ENCODE peak calls at places on chromosomes 12 and 14, in nine cellular contexts. M, D, N, Q, K, P, U, O and I are unnamed samples.

GRCh38 chr14:87896393-87897380 is 96.3 kb downstream of the GALC start:
- DNase-seq in M (no peak), D (peak), N (peak), Q (no peak), K (no peak), P (peak), U (peak), O (peak), I (peak)

GRCh38 chr14:75711796-75712211 is 50.8 kb downstream of the TTLL5 start:
- DNase-seq in M (peak), D (peak), N (no peak), Q (no peak), K (peak), P (peak), U (peak), O (peak), I (peak)

GRCh38 chr12:111034911-111035577 is 114.7 kb upstream of the MYL2 start:
- DNase-seq in M (no peak), D (peak), N (no peak), Q (no peak), K (no peak), P (no peak), U (no peak), O (no peak), I (no peak)

GRCh38 chr12:2739832-2740641 is 54.7 kb upstream of the FKBP4 start:
- DNase-seq in M (no peak), D (peak), N (peak), Q (no peak), K (peak), P (peak), U (no peak), O (peak), I (no peak)

GRCh38 chr12:27580561-27581330 is 56.7 kb downstream of the PPFIBP1 start:
- DNase-seq in M (no peak), D (no peak), N (no peak), Q (no peak), K (no peak), P (no peak), U (no peak), O (no peak), I (no peak)

GRCh38 chr12:77537648-77538047 is 293.0 kb upstream of the NAV3 start:
- DNase-seq in M (no peak), D (no peak), N (no peak), Q (no peak), K (no peak), P (no peak), U (no peak), O (peak), I (no peak)

GRCh38 chr12:109860961-109861360 is 19.4 kb downstream of the GLTP start:
- DNase-seq in M (no peak), D (no peak), N (no peak), Q (no peak), K (no peak), P (no peak), U (no peak), O (no peak), I (no peak)

GRCh38 chr12:25855716-25856115 is 102.8 kb upstream of the RASSF8 start:
- DNase-seq in M (no peak), D (peak), N (no peak), Q (no peak), K (no peak), P (no peak), U (no peak), O (peak), I (no peak)

GRCh38 chr12:88793091-88793490 is 212.8 kb upstream of the KITLG start:
- DNase-seq in M (no peak), D (peak), N (no peak), Q (no peak), K (no peak), P (no peak), U (no peak), O (peak), I (no peak)

GRCh38 chr12:12699345-12699744 is 3.4 kb upstream of the GPR19 start:
- DNase-seq in M (no peak), D (no peak), N (no peak), Q (no peak), K (no peak), P (no peak), U (no peak), O (no peak), I (no peak)

GRCh38 chr12:12686925-12687324 is 9.1 kb downstream of the GPR19 start:
- DNase-seq in M (no peak), D (peak), N (no peak), Q (no peak), K (no peak), P (no peak), U (no peak), O (peak), I (no peak)

GRCh38 chr12:98870521-98870920 is 225.4 kb downstream of the APAF1 start:
- DNase-seq in M (no peak), D (no peak), N (no peak), Q (no peak), K (no peak), P (no peak), U (no peak), O (no peak), I (no peak)

GRCh38 chr12:123681605-123682004 is 10.7 kb downstream of the TCTN2 start:
- DNase-seq in M (no peak), D (no peak), N (no peak), Q (no peak), K (no peak), P (no peak), U (no peak), O (no peak), I (peak)

GRCh38 chr12:84411031-84411430 is 501.6 kb downstream of the SLC6A15 start:
- DNase-seq in M (no peak), D (no peak), N (no peak), Q (no peak), K (no peak), P (no peak), U (no peak), O (no peak), I (no peak)

GRCh38 chr12:115691123-115691522 is 586.4 kb downstream of the MED13L start:
- DNase-seq in M (no peak), D (no peak), N (no peak), Q (no peak), K (no peak), P (no peak), U (peak), O (no peak), I (no peak)

GRCh38 chr14:58298477-58298879 is at the start of gene ARID4A:
- DNase-seq in M (no peak), D (no peak), N (peak), Q (peak), K (peak), P (peak), U (no peak), O (no peak), I (no peak)

GRCh38 chr14:63388766-63389431 is 70.2 kb upstream of the GPHB5 start:
- DNase-seq in M (no peak), D (peak), N (peak), Q (peak), K (peak), P (peak), U (peak), O (peak), I (peak)

GRCh38 chr14:75454963-75455546 is 27.2 kb downstream of the JDP2 start:
- DNase-seq in M (no peak), D (peak), N (peak), Q (no peak), K (peak), P (no peak), U (no peak), O (peak), I (peak)

GRCh38 chr12:121637231-121637914 is 11.0 kb downstream of the ORAI1 start:
- DNase-seq in M (no peak), D (no peak), N (no peak), Q (peak), K (peak), P (peak), U (no peak), O (no peak), I (peak)

GRCh38 chr12:23055004-23055403 is 430.0 kb downstream of the ETNK1 start:
- DNase-seq in M (no peak), D (peak), N (no peak), Q (no peak), K (peak), P (peak), U (peak), O (peak), I (peak)

GRCh38 chr12:59874781-59875180 is 279.0 kb downstream of the SLC16A7 start:
- DNase-seq in M (no peak), D (no peak), N (no peak), Q (no peak), K (no peak), P (peak), U (no peak), O (no peak), I (no peak)

GRCh38 chr12:102913453-102914226 is 3.4 kb downstream of the PAH start:
- DNase-seq in M (no peak), D (no peak), N (no peak), Q (no peak), K (no peak), P (no peak), U (no peak), O (no peak), I (no peak)

GRCh38 chr14:55446127-55446736 is 5.8 kb upstream of the TBPL2 start:
- DNase-seq in M (no peak), D (peak), N (peak), Q (peak), K (peak), P (peak), U (peak), O (peak), I (peak)

GRCh38 chr12:81095470-81096232 is 17.8 kb downstream of the ACSS3 start:
- DNase-seq in M (no peak), D (peak), N (no peak), Q (no peak), K (no peak), P (no peak), U (no peak), O (peak), I (no peak)

GRCh38 chr12:26034371-26035142 is 76.1 kb downstream of the RASSF8 start:
- DNase-seq in M (no peak), D (no peak), N (no peak), Q (no peak), K (no peak), P (no peak), U (no peak), O (peak), I (no peak)

GRCh38 chr14:89621791-89622638 is 205.0 kb upstream of the FOXN3 start:
- DNase-seq in M (no peak), D (no peak), N (no peak), Q (no peak), K (no peak), P (no peak), U (no peak), O (no peak), I (no peak)

GRCh38 chr14:59101441-59101840 is 87.0 kb upstream of the DAAM1 start:
- DNase-seq in M (no peak), D (no peak), N (no peak), Q (no peak), K (no peak), P (no peak), U (no peak), O (peak), I (no peak)

GRCh38 chr12:23210573-23210972 is 585.6 kb downstream of the ETNK1 start:
- DNase-seq in M (no peak), D (no peak), N (no peak), Q (no peak), K (no peak), P (no peak), U (no peak), O (no peak), I (no peak)

GRCh38 chr12:126084480-126084879 is 1019.2 kb downstream of the AACS start:
- DNase-seq in M (no peak), D (peak), N (no peak), Q (no peak), K (no peak), P (no peak), U (no peak), O (no peak), I (no peak)

GRCh38 chr12:19692566-19692965 is 253.3 kb downstream of the AEBP2 start:
- DNase-seq in M (no peak), D (no peak), N (no peak), Q (no peak), K (no peak), P (no peak), U (no peak), O (no peak), I (no peak)

GRCh38 chr12:3216097-3216496 is 138.9 kb downstream of the TSPAN9 start:
- DNase-seq in M (no peak), D (no peak), N (no peak), Q (no peak), K (no peak), P (no peak), U (no peak), O (no peak), I (no peak)

GRCh38 chr14:85421166-85421877 is 108.6 kb upstream of the FLRT2 start:
- DNase-seq in M (no peak), D (peak), N (no peak), Q (no peak), K (no peak), P (no peak), U (no peak), O (peak), I (no peak)

GRCh38 chr14:25833341-25834121 is 764.3 kb downstream of the NOVA1 start:
- DNase-seq in M (no peak), D (peak), N (no peak), Q (no peak), K (peak), P (peak), U (no peak), O (peak), I (no peak)

GRCh38 chr14:24241829-24242443 is 487 bp downstream of the TINF2 start:
- DNase-seq in M (no peak), D (peak), N (peak), Q (peak), K (peak), P (peak), U (peak), O (peak), I (peak)

GRCh38 chr12:49339464-49339861 is 2.5 kb upstream of the C1QL4 start:
- DNase-seq in M (no peak), D (no peak), N (no peak), Q (no peak), K (peak), P (peak), U (no peak), O (no peak), I (no peak)

GRCh38 chr12:65487679-65488078 is 209.2 kb downstream of the MSRB3 start:
- DNase-seq in M (no peak), D (no peak), N (no peak), Q (no peak), K (no peak), P (no peak), U (no peak), O (no peak), I (no peak)

GRCh38 chr12:14275886-14276285 is 89.6 kb upstream of the ATF7IP start:
- DNase-seq in M (no peak), D (no peak), N (no peak), Q (no peak), K (no peak), P (no peak), U (no peak), O (no peak), I (no peak)

GRCh38 chr12:45292486-45293195 is 76.7 kb downstream of the ANO6 start:
- DNase-seq in M (no peak), D (peak), N (no peak), Q (no peak), K (peak), P (no peak), U (no peak), O (peak), I (no peak)

GRCh38 chr12:31647106-31647505 is 12.4 kb upstream of the ETFBKMT start:
- DNase-seq in M (no peak), D (no peak), N (no peak), Q (no peak), K (no peak), P (no peak), U (no peak), O (no peak), I (no peak)

GRCh38 chr12:31651893-31652521 is 7.5 kb upstream of the ETFBKMT start:
- DNase-seq in M (no peak), D (peak), N (no peak), Q (no peak), K (no peak), P (no peak), U (no peak), O (peak), I (no peak)

GRCh38 chr12:31655792-31656191 is 3.7 kb upstream of the ETFBKMT start:
- DNase-seq in M (no peak), D (no peak), N (no peak), Q (no peak), K (no peak), P (no peak), U (no peak), O (no peak), I (no peak)

GRCh38 chr12:31655208-31655607 is 4.3 kb upstream of the ETFBKMT start:
- DNase-seq in M (no peak), D (no peak), N (no peak), Q (no peak), K (no peak), P (no peak), U (no peak), O (no peak), I (no peak)

GRCh38 chr12:31650927-31651326 is 8.6 kb upstream of the ETFBKMT start:
- DNase-seq in M (no peak), D (no peak), N (no peak), Q (no peak), K (peak), P (peak), U (no peak), O (peak), I (no peak)
- H3K4me3 ChIP-seq in M (no peak), D (no peak), N (no peak), Q (no peak), K (no peak), P (no peak), U (no peak), O (peak), I (no peak)

GRCh38 chr12:46472893-46473633 is 100.5 kb upstream of the SLC38A2 start:
- DNase-seq in M (no peak), D (peak), N (no peak), Q (no peak), K (no peak), P (peak), U (no peak), O (peak), I (no peak)

GRCh38 chr12:46475972-46476645 is 103.5 kb upstream of the SLC38A2 start:
- DNase-seq in M (no peak), D (no peak), N (no peak), Q (no peak), K (no peak), P (no peak), U (no peak), O (no peak), I (no peak)

GRCh38 chr12:46471404-46471803 is 98.8 kb upstream of the SLC38A2 start:
- DNase-seq in M (no peak), D (no peak), N (no peak), Q (no peak), K (no peak), P (no peak), U (no peak), O (no peak), I (no peak)

GRCh38 chr12:46472144-46472705 is 99.7 kb upstream of the SLC38A2 start:
- DNase-seq in M (no peak), D (no peak), N (no peak), Q (no peak), K (no peak), P (no peak), U (no peak), O (no peak), I (no peak)

GRCh38 chr12:46473634-46474201 is 101.1 kb upstream of the SLC38A2 start:
- DNase-seq in M (peak), D (peak), N (peak), Q (peak), K (peak), P (peak), U (peak), O (peak), I (peak)
- TF ChIP-seq CTCF in M (no peak), D (no peak), N (no peak), Q (no peak), K (no peak), P (no peak), U (no peak), O (no peak), I (no peak)

DNA sequence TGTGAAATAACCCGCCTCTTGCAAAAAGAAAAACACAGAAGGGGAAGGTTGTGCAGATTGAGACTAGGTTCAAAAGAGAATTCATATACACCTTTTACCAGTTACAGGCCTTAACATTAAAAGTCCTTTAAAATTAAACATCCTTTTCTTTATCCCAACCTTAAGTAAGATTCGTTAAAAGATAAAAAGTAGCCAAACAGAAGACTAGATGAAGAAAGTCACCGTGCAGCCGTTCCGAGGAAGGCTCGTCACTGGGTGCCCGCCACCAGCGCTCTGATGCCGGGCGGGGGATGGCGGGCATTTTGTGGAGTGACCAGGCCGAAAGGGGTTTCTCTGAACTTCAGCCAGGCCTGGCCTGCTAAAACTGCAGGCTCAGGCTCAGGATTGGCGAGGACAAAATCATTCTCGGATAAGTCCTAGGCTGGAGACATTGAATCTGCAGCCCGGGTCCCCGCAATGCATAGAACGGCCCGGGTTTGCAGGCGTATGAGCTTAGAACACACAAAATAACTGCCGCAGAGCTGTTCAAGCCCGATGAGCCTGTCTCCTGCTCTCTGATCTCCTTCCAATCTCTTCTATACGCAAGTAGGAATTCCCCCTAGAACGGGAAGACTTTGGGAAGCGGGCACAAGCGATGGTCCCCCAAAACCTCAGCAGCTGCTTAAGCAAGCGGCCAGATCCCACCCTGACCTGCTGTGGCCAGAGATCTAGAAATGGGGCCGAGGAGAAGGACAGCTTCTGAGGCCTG is 1.3 kb downstream of the TBX5 start:
- DNase-seq in M (no peak), D (peak), N (no peak), Q (no peak), K (no peak), P (no peak), U (no peak), O (peak), I (no peak)
- H3K4me3 ChIP-seq in M (peak), D (peak), N (no peak), Q (no peak), K (no peak), P (no peak), U (no peak), O (peak), I (no peak)

GRCh38 chr12:79124385-79124784 is 259.8 kb downstream of the SYT1 start:
- DNase-seq in M (no peak), D (no peak), N (no peak), Q (no peak), K (no peak), P (no peak), U (no peak), O (no peak), I (no peak)

GRCh38 chr12:79119796-79120195 is 255.2 kb downstream of the SYT1 start:
- DNase-seq in M (no peak), D (no peak), N (no peak), Q (no peak), K (no peak), P (no peak), U (no peak), O (no peak), I (no peak)

GRCh38 chr12:79125358-79125757 is 260.8 kb downstream of the SYT1 start:
- DNase-seq in M (no peak), D (no peak), N (no peak), Q (no peak), K (no peak), P (no peak), U (no peak), O (no peak), I (no peak)

GRCh38 chr12:79115743-79116142 is 251.2 kb downstream of the SYT1 start:
- DNase-seq in M (no peak), D (no peak), N (no peak), Q (no peak), K (no peak), P (no peak), U (no peak), O (no peak), I (no peak)

GRCh38 chr12:79121486-79121885 is 256.9 kb downstream of the SYT1 start:
- DNase-seq in M (no peak), D (peak), N (no peak), Q (no peak), K (no peak), P (no peak), U (peak), O (no peak), I (peak)
- TF ChIP-seq CTCF in M (no peak), D (peak), N (no peak), Q (no peak), K (no peak), P (no peak), U (no peak), O (peak), I (peak)

GRCh38 chr12:114407566-114408411 is 1.8 kb upstream of the TBX5 start:
- DNase-seq in M (no peak), D (no peak), N (no peak), Q (no peak), K (no peak), P (no peak), U (no peak), O (peak), I (no peak)

GRCh38 chr12:114405449-114406271 is at the start of gene TBX5:
- DNase-seq in M (no peak), D (peak), N (no peak), Q (no peak), K (no peak), P (no peak), U (no peak), O (peak), I (no peak)

GRCh38 chr12:114408415-114408814 is 2.5 kb upstream of the TBX5 start:
- DNase-seq in M (no peak), D (no peak), N (no peak), Q (no peak), K (no peak), P (no peak), U (no peak), O (no peak), I (no peak)

GRCh38 chr12:114406326-114407033 is 536 bp upstream of the TBX5 start:
- DNase-seq in M (no peak), D (peak), N (no peak), Q (no peak), K (no peak), P (no peak), U (no peak), O (peak), I (no peak)

GRCh38 chr12:114407034-114407420 is 1.1 kb upstream of the TBX5 start:
- DNase-seq in M (no peak), D (no peak), N (no peak), Q (no peak), K (no peak), P (no peak), U (no peak), O (peak), I (no peak)
- H3K4me3 ChIP-seq in M (no peak), D (peak), N (no peak), Q (no peak), K (no peak), P (no peak), U (no peak), O (peak), I (no peak)

GRCh38 chr14:104066719-104067118 is 18.8 kb upstream of the ASPG start:
- DNase-seq in M (no peak), D (no peak), N (no peak), Q (no peak), K (no peak), P (no peak), U (no peak), O (no peak), I (no peak)
- TF ChIP-seq CTCF in M (no peak), D (no peak), N (no peak), Q (no peak), K (no peak), P (no peak), U (no peak), O (no peak), I (no peak)